ENCODE peak calls at places on chromosomes 3 and 15, in five cellular contexts. L is GM12865; X is heart right ventricle; Q is CD4-positive, alpha-beta memory T cell; J is H1. M is an unnamed sample.

GRCh38 chr3:101646726-101647125 is 30.2 kb downstream of the ZBTB11 start:
- DNase-seq in J (no peak), L (no peak), Q (no peak), X (no peak), M (no peak)

GRCh38 chr3:125202197-125202596 is 10.4 kb downstream of the SLC12A8 start:
- DNase-seq in Q (no peak), J (no peak), X (no peak), L (peak), M (peak)

GRCh38 chr15:65690173-65690572 is 68.4 kb downstream of the SLC24A1 start:
- DNase-seq in X (no peak), L (no peak), Q (no peak), J (no peak), M (no peak)

GRCh38 chr15:41979493-41980266 is 7.3 kb upstream of the EHD4 start:
- DNase-seq in J (no peak), Q (no peak), L (no peak), X (no peak), M (no peak)

GRCh38 chr3:12706504-12707253 is 42.8 kb upstream of the RAF1 start:
- DNase-seq in L (peak), X (no peak), J (peak), Q (peak), M (peak)

GRCh38 chr3:106206613-106207012 is 337.8 kb upstream of the CBLB start:
- DNase-seq in Q (no peak), L (no peak), J (no peak), X (no peak), M (no peak)

GRCh38 chr3:14829811-14830210 is 11.0 kb downstream of the FGD5 start:
- DNase-seq in J (no peak), X (no peak), Q (no peak), L (no peak), M (no peak)

GRCh38 chr3:161672478-161672877 is 175.9 kb downstream of the OTOL1 start:
- DNase-seq in L (no peak), Q (no peak), J (no peak), X (peak), M (no peak)

GRCh38 chr3:149151843-149152242 is 22.4 kb downstream of the HPS3 start:
- DNase-seq in Q (no peak), L (peak), J (no peak), X (no peak), M (no peak)

GRCh38 chr3:150371741-150372254 is 36.3 kb upstream of the TSC22D2 start:
- DNase-seq in L (no peak), X (no peak), Q (no peak), J (no peak), M (no peak)

GRCh38 chr3:120839120-120839519 is 68.9 kb upstream of the STXBP5L start:
- DNase-seq in X (no peak), Q (no peak), L (no peak), J (no peak), M (no peak)

GRCh38 chr15:58839485-58839884 is 68.4 kb downstream of the MINDY2 start:
- DNase-seq in X (no peak), J (no peak), L (peak), Q (no peak), M (peak)

GRCh38 chr3:14989943-14990753 is 42.8 kb downstream of the NR2C2 start:
- DNase-seq in L (no peak), J (no peak), X (no peak), Q (no peak), M (no peak)

DNA sequence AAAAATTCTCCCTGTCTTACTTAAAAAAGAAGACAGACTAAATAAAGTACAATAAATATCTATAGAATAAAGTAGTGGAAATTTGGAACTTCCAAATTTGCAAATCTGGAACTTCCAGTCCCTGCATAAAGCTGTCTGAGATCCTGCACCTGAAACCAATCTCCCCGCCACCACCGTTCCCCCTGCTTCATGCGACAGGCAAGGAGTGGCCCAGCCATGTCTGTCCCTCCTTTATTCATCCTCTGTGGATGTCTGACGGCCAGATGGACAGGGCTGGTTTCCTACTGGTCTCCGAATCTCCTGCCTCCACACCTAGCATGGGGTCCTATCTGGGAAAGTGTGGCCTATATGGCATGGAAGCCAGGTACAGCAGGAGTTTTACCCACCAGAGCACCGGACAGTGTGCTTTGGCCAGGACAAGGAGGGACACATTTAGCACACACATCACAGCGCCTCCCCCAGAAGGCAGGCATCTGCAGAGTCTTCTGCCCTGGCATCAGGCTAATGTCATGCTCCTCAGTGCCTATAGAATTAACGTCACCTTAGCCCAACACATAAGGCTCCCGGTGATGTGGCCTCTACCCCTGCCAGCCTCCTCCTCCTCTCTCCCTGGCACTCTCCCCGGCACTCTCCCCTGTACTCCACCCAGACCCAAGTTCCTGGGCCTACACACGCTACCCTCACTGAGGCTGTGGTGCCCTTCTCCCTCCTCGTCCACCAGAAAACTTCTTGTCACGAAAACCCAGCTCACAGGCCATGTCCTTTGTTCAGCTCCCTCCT is 170.8 kb downstream of the XXYLT1 start:
- DNase-seq in Q (no peak), X (peak), L (no peak), J (no peak), M (no peak)
- H3K4me3 ChIP-seq in Q (no peak), X (no peak), L (no peak), J (no peak), M (no peak)

GRCh38 chr15:90035835-90036220 is 34.7 kb downstream of the ZNF710 start:
- DNase-seq in X (no peak), L (no peak), Q (no peak), J (no peak), M (no peak)

GRCh38 chr15:90036806-90037509 is 35.8 kb downstream of the ZNF710 start:
- DNase-seq in J (no peak), X (no peak), Q (no peak), L (no peak), M (no peak)

GRCh38 chr15:90033448-90033847 is 32.3 kb downstream of the ZNF710 start:
- DNase-seq in J (no peak), Q (no peak), X (no peak), L (no peak), M (no peak)

GRCh38 chr15:90036343-90036742 is 35.2 kb downstream of the ZNF710 start:
- DNase-seq in L (no peak), Q (no peak), X (no peak), J (no peak), M (no peak)

GRCh38 chr15:90035095-90035834 is 34.1 kb downstream of the ZNF710 start:
- DNase-seq in Q (no peak), J (no peak), L (no peak), X (peak), M (no peak)
- H3K4me3 ChIP-seq in Q (peak), J (no peak), L (no peak), X (no peak), M (no peak)

DNA sequence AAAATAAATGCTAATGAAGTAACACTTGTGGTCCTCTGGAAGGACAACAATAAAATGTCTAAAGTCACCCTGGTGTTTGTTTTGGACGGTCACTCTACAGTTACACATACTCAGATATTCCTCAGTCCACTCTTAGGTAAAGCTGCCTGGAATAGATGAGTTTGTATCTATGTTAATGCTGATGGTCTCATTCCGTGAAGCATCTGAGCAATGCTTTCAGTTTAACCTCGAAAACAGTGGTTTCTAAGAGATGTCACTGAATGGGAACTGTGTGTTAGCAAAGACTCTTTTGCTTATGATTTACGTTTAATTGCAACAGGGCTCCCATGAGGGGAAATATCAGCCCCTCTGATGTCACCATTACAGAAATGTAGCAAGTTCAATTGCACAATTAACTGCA is 49.1 kb downstream of the FBN1 start:
- DNase-seq in L (peak), Q (no peak), J (no peak), X (no peak), M (no peak)
- H3K4me3 ChIP-seq in L (peak), Q (no peak), J (no peak), X (no peak), M (no peak)

DNA sequence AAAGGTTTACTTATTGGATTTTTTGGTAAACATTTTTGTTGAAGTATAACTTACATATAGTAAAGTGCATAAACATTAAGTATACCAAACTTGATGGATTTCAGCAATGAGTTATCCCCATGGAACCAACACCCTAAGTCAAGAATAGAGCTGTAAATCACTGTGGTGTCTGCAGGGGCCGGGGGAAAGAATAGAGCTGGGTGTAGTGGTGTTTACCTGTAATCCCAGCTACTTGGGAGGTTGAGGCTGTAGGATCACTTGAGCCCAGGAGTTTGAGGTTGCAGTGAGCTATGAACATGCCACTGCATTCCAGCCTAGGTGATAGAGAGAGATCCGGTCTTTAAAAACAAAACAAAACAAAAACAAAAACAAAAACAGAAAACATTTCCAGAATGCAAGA is 13.3 kb upstream of the FEM1B start:
- DNase-seq in Q (no peak), J (no peak), L (no peak), X (no peak), M (no peak)
- H3K4me3 ChIP-seq in Q (no peak), J (peak), L (no peak), X (no peak), M (no peak)

DNA sequence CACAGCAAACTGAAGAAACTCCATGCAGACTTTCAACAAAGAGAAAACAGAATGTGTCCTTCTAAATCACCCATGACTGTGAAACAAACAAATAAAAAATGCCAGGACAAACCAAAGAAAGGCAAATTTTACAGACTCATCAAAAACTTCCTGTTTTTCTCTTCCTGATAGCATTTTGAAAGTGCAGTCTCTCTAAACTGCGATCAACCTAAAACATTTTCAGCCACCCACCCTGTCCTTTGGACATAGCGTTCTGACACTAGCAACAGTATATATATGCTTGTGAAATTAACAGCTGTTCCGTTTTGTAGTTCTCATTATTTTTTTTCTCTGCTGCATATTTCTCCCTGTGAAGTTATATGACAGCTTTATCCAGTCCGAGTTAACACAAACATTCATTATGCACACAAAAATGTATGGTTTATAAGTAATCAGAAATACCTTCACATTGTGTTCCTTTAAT is 151.7 kb downstream of the FBN1 start:
- DNase-seq in L (no peak), J (no peak), X (no peak), Q (no peak), M (no peak)
- H3K4me3 ChIP-seq in L (no peak), J (no peak), X (no peak), Q (no peak), M (no peak)

GRCh38 chr3:31533169-31533870 is 595 bp downstream of the STT3B start:
- DNase-seq in X (peak), Q (peak), L (peak), J (peak), M (no peak)

GRCh38 chr3:31531465-31531991 is 1.2 kb upstream of the STT3B start:
- DNase-seq in L (peak), Q (no peak), X (no peak), J (no peak), M (no peak)

GRCh38 chr3:31531992-31532586 is 636 bp upstream of the STT3B start:
- DNase-seq in Q (peak), X (peak), J (peak), L (peak), M (peak)

GRCh38 chr3:31532587-31533168 is at the start of gene STT3B:
- DNase-seq in Q (peak), L (peak), J (no peak), X (peak), M (peak)

GRCh38 chr3:31530039-31530983 is 2.4 kb upstream of the STT3B start:
- DNase-seq in J (no peak), L (no peak), Q (no peak), X (no peak), M (no peak)
- H3K4me3 ChIP-seq in J (peak), L (peak), Q (no peak), X (peak), M (peak)

M was measured in Jurkat, Clone E6-1.